ENCODE peak calls at places on chromosomes 5 and 9, in nine cellular contexts. L is neural crest cell, J is osteoblast, Q is cardiac muscle cell, W is kidney, V is HepG2, F is esophagus squamous epithelium, D is PC-9, O is RWPE1. U is an unnamed sample.

GRCh38 chr9:36151306-36152210 is 15.0 kb downstream of the GLIPR2 start:
- DNase-seq in F (no peak), V (no peak), W (peak; percentile 83), O (no peak), J (no peak), Q (peak; percentile 81), L (no peak), D (no peak), U (peak; percentile 80)

GRCh38 chr5:43099615-43100014 is 21.1 kb upstream of the ZNF131 start:
- DNase-seq in V (no peak), F (no peak), W (no peak), Q (no peak), D (no peak), L (no peak), J (no peak), O (no peak), U (no peak)

GRCh38 chr5:115626444-115626823 is 598 bp upstream of the TMED7 start:
- DNase-seq in W (no peak), Q (no peak), O (no peak), J (peak; percentile 80), V (no peak), D (no peak), L (no peak), F (no peak), U (peak; percentile 23)

GRCh38 chr5:160030631-160031377 is 21.9 kb downstream of the TTC1 start:
- DNase-seq in F (no peak), J (no peak), O (no peak), Q (peak; percentile 66), V (no peak), L (no peak), W (no peak), D (no peak), U (no peak)

GRCh38 chr5:154236459-154237375 is 46.2 kb downstream of the GALNT10 start:
- DNase-seq in D (no peak), V (no peak), W (no peak), J (peak; percentile 45), Q (no peak), L (no peak), F (no peak), O (no peak), U (no peak)

GRCh38 chr5:152688561-152689274 is 283.6 kb upstream of the NMUR2 start:
- DNase-seq in Q (peak; percentile 89), F (no peak), L (no peak), D (peak; percentile 3), O (peak; percentile 87), J (peak; percentile 74), W (peak; percentile 75), V (no peak), U (no peak)

GRCh38 chr9:6645153-6646027 is at the start of gene GLDC:
- DNase-seq in W (peak; percentile 93), Q (peak; percentile 9), J (peak; percentile 34), O (peak; percentile 79), L (peak; percentile 57), V (peak; percentile 90), D (peak; percentile 48), F (no peak), U (peak; percentile 93)

GRCh38 chr5:94849821-94850736 is 231.6 kb downstream of the SLF1 start:
- DNase-seq in J (no peak), F (no peak), L (no peak), V (peak; percentile 34), O (peak; percentile 46), W (no peak), D (peak; percentile 12), Q (peak; percentile 79), U (peak; percentile 31)

GRCh38 chr5:74294231-74294705 is 346.3 kb downstream of the ENC1 start:
- DNase-seq in F (no peak), Q (peak; percentile 41), W (no peak), D (no peak), J (no peak), O (no peak), V (no peak), L (no peak), U (peak; percentile 7)

GRCh38 chr5:27124590-27124989 is 86.2 kb upstream of the CDH9 start:
- DNase-seq in F (no peak), D (peak; percentile 33), Q (peak; percentile 66), W (no peak), L (peak; percentile 25), V (peak; percentile 20), J (peak; percentile 69), O (peak; percentile 44), U (peak; percentile 15)

GRCh38 chr5:39629946-39630345 is 205.2 kb upstream of the DAB2 start:
- DNase-seq in W (no peak), Q (no peak), J (no peak), F (no peak), D (no peak), L (no peak), V (no peak), O (no peak), U (no peak)

GRCh38 chr5:142320427-142320732 is 4.4 kb downstream of the SPRY4 start:
- DNase-seq in O (no peak), J (no peak), Q (no peak), L (no peak), W (no peak), V (peak; percentile 80), F (no peak), D (no peak), U (no peak)
- TF ChIP-seq CTCF in O (no peak), J (no peak), Q (no peak), L (no peak), W (no peak), V (no peak), F (no peak), D (no peak), U (no peak)

DNA sequence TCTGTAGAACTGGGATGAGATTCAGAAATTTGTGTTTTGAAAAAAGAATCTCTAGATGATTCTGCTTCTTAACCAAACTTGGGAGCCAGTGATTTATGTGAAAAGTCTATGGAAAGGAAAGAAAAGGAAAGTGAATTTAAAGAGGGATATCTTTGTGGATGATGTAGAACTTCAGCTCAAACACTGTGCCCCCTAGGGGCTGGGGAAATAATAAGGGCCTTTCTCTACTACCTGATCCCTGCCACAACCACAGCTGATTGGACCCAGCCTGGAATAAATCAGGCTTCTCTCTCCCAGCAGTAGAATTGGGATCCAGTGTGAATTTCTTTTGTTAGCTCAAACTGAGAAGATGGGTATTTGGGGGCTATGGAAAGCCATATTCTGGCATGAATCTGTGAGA is 155.0 kb downstream of the PRELID2 start:
- DNase-seq in F (no peak), W (no peak), J (no peak), V (no peak), Q (no peak), D (no peak), O (peak; percentile 11), L (no peak), U (no peak)
- TF ChIP-seq CTCF in F (no peak), W (peak; percentile 10), J (peak; percentile 22), V (peak; percentile 24), Q (peak; percentile 22), D (peak; percentile 50), O (no peak), L (peak; percentile 31), U (no peak)

GRCh38 chr5:90434116-90434714 is 24.7 kb upstream of the CETN3 start:
- DNase-seq in F (no peak), D (peak; percentile 27), L (peak; percentile 33), V (peak; percentile 39), W (no peak), J (peak; percentile 34), Q (peak; percentile 63), O (peak; percentile 11), U (no peak)
- TF ChIP-seq CTCF in F (no peak), D (peak; percentile 56), L (peak; percentile 70), V (peak; percentile 82), W (peak; percentile 56), J (peak; percentile 86), Q (peak; percentile 77), O (peak; percentile 53), U (peak; percentile 59)

GRCh38 chr9:127291379-127291778 is 26.8 kb downstream of the GARNL3 start:
- DNase-seq in W (no peak), J (no peak), Q (no peak), V (no peak), F (no peak), D (no peak), O (no peak), L (no peak), U (no peak)
- TF ChIP-seq CTCF in W (no peak), J (no peak), Q (no peak), V (no peak), F (no peak), D (no peak), O (no peak), L (no peak), U (no peak)

GRCh38 chr5:170278611-170279500 is 18.7 kb downstream of the LCP2 start:
- DNase-seq in D (no peak), V (no peak), L (no peak), O (no peak), J (no peak), F (peak; percentile 38), Q (peak; percentile 12), W (peak; percentile 85), U (peak; percentile 84)
- TF ChIP-seq CTCF in D (no peak), V (no peak), L (no peak), O (no peak), J (no peak), F (no peak), Q (no peak), W (no peak), U (no peak)

GRCh38 chr5:146426853-146427618 is 20.1 kb upstream of the TCERG1 start:
- DNase-seq in O (peak; percentile 61), W (no peak), F (no peak), L (no peak), V (peak; percentile 39), Q (peak; percentile 64), J (peak; percentile 86), D (no peak), U (peak; percentile 55)
- TF ChIP-seq CTCF in O (peak; percentile 83), W (peak; percentile 64), F (peak; percentile 30), L (peak; percentile 83), V (peak; percentile 75), Q (peak; percentile 61), J (peak; percentile 70), D (peak; percentile 75), U (peak; percentile 47)

DNA sequence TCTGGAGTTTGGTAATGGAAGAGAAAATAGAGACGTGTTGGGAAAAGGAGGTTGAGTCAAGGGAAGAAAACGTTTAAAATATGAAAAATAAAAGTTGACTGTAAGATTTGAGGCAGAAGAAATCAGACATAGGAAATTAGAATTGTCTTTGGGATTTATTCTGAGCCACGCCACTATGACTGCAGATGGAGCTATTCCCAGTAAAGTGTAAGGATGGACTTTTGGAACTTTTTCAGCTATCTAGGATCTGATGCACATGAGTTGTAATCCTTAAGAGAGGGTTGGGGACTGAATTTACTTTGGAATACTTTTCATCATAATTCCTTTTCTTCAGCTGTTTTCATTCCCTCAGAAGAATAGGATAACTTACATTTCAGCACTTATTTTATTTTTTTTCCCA is 336.7 kb downstream of the FAM170A start:
- DNase-seq in V (no peak), O (no peak), L (no peak), Q (peak; percentile 12), J (no peak), W (no peak), F (no peak), D (no peak), U (no peak)
- TF ChIP-seq CTCF in V (no peak), O (no peak), L (no peak), Q (no peak), J (peak; percentile 16), W (no peak), F (no peak), D (no peak), U (no peak)

GRCh38 chr5:85148701-85149100 is 764.0 kb upstream of the EDIL3 start:
- DNase-seq in D (no peak), J (no peak), O (no peak), F (no peak), V (no peak), Q (no peak), W (no peak), L (no peak), U (no peak)
- TF ChIP-seq CTCF in D (no peak), J (no peak), O (no peak), F (no peak), V (no peak), Q (no peak), W (no peak), L (no peak), U (no peak)

U was measured in GM13976.